ENCODE peak calls at places on chromosomes 7 and 10, in ten cellular contexts. W, T, H, P, N, B, E, G, F and S are unnamed samples.

GRCh38 chr7:94509264-94509878 is at the start of gene CASD1:
- DNase-seq in H (peak), F (peak), N (peak), P (peak), B (no peak), G (no peak), W (peak), T (peak), E (no peak), S (peak)

GRCh38 chr7:51255536-51256243 is 60.9 kb downstream of the COBL start:
- DNase-seq in G (no peak), W (no peak), H (no peak), N (no peak), P (no peak), B (no peak), F (no peak), T (no peak), E (no peak), S (no peak)

GRCh38 chr7:127391591-127392181 is 822 bp downstream of the ZNF800 start:
- DNase-seq in B (no peak), N (peak), E (no peak), P (peak), F (no peak), T (peak), W (no peak), G (no peak), H (peak), S (no peak)

GRCh38 chr7:138023618-138024333 is 21.9 kb upstream of the CREB3L2 start:
- DNase-seq in B (no peak), F (no peak), G (no peak), H (no peak), E (no peak), N (no peak), W (no peak), T (peak), P (no peak), S (no peak)

GRCh38 chr7:22586101-22586805 is 86.3 kb upstream of the STEAP1B start:
- DNase-seq in W (no peak), G (no peak), B (no peak), F (no peak), N (no peak), H (no peak), T (no peak), P (no peak), E (no peak), S (no peak)

GRCh38 chr10:130461631-130462030 is 325.4 kb downstream of the GLRX3 start:
- DNase-seq in E (no peak), T (no peak), H (no peak), F (peak), P (no peak), B (no peak), G (no peak), N (no peak), W (no peak), S (no peak)

GRCh38 chr10:13054844-13055243 is 45.1 kb upstream of the OPTN start:
- DNase-seq in N (no peak), T (no peak), P (no peak), W (peak), F (no peak), B (no peak), G (no peak), E (no peak), H (no peak), S (no peak)

GRCh38 chr7:11458736-11459483 is 373.1 kb downstream of the THSD7A start:
- DNase-seq in G (peak), N (no peak), H (no peak), P (no peak), B (peak), T (no peak), F (no peak), W (no peak), E (no peak), S (no peak)

GRCh38 chr10:88565072-88565471 is 18.0 kb downstream of the RNLS start:
- DNase-seq in G (no peak), F (no peak), W (no peak), H (no peak), T (peak), P (no peak), N (no peak), E (no peak), B (no peak), S (no peak)

GRCh38 chr10:1369665-1370064 is 313.5 kb downstream of the WDR37 start:
- DNase-seq in W (no peak), F (peak), H (no peak), E (no peak), G (no peak), T (no peak), N (no peak), P (no peak), B (no peak), S (no peak)

GRCh38 chr10:74145133-74145532 is 5.5 kb downstream of the AP3M1 start:
- DNase-seq in F (no peak), T (no peak), P (no peak), E (no peak), H (no peak), N (peak), B (peak), W (no peak), G (peak), S (no peak)

GRCh38 chr10:75253281-75254220 is 17.8 kb upstream of the COMTD1 start:
- DNase-seq in T (no peak), B (no peak), G (no peak), P (no peak), N (no peak), W (no peak), F (no peak), E (no peak), H (no peak), S (no peak)

GRCh38 chr7:102431617-102432298 is 1.6 kb upstream of the ORAI2 start:
- DNase-seq in P (no peak), H (peak), F (no peak), B (no peak), W (no peak), E (no peak), T (peak), N (peak), G (no peak), S (no peak)

GRCh38 chr7:64314493-64315020 is 796 bp downstream of the ZNF736 start:
- DNase-seq in F (no peak), B (no peak), P (no peak), W (no peak), H (no peak), G (no peak), T (no peak), N (no peak), E (no peak), S (no peak)

GRCh38 chr7:86815556-86815955 is 171.8 kb downstream of the GRM3 start:
- DNase-seq in H (no peak), N (no peak), F (no peak), G (no peak), E (no peak), B (no peak), T (no peak), P (no peak), W (no peak), S (no peak)

GRCh38 chr10:129831150-129831549 is 132.9 kb downstream of the EBF3 start:
- DNase-seq in P (no peak), G (no peak), H (no peak), E (no peak), F (no peak), N (no peak), B (no peak), T (no peak), W (no peak), S (no peak)

GRCh38 chr10:132648871-132649528 is 111.4 kb downstream of the INPP5A start:
- DNase-seq in P (peak), F (no peak), H (no peak), B (no peak), T (no peak), E (no peak), G (no peak), N (no peak), W (no peak), S (no peak)

GRCh38 chr7:73341877-73342276 is 13.9 kb downstream of the FKBP6 start:
- DNase-seq in B (peak), H (no peak), F (no peak), T (no peak), W (no peak), P (no peak), N (no peak), G (no peak), E (no peak), S (no peak)

GRCh38 chr7:585229-585711 is 65.6 kb upstream of the PDGFA start:
- DNase-seq in H (no peak), N (no peak), E (no peak), W (no peak), P (no peak), T (no peak), F (no peak), B (no peak), G (no peak), S (no peak)

GRCh38 chr7:81484266-81484665 is 285.6 kb downstream of the HGF start:
- DNase-seq in F (peak), H (no peak), E (no peak), P (peak), B (peak), T (no peak), N (no peak), W (peak), G (peak), S (no peak)

GRCh38 chr7:3551536-3551935 is 250.5 kb downstream of the SDK1 start:
- DNase-seq in H (no peak), T (no peak), W (no peak), B (no peak), N (no peak), G (no peak), P (no peak), E (no peak), F (no peak), S (no peak)

GRCh38 chr7:73451780-73452398 is 18.3 kb downstream of the FZD9 start:
- DNase-seq in P (no peak), T (peak), W (no peak), E (no peak), H (no peak), G (peak), B (no peak), F (no peak), N (no peak), S (no peak)

GRCh38 chr7:116249969-116250553 is 39.7 kb downstream of the TES start:
- DNase-seq in G (no peak), B (no peak), F (no peak), H (no peak), W (no peak), E (no peak), P (peak), T (no peak), N (no peak), S (no peak)

GRCh38 chr10:75542902-75543301 is 111.5 kb downstream of the LRMDA start:
- DNase-seq in B (no peak), G (peak), N (no peak), W (peak), E (peak), P (no peak), T (no peak), H (no peak), F (no peak), S (no peak)

GRCh38 chr7:4791101-4791737 is 15.8 kb downstream of the AP5Z1 start:
- DNase-seq in H (no peak), F (no peak), G (no peak), P (no peak), T (no peak), E (no peak), W (no peak), B (no peak), N (no peak), S (no peak)

GRCh38 chr7:66118603-66119002 is 4.0 kb downstream of the CRCP start:
- DNase-seq in G (no peak), P (no peak), F (no peak), W (no peak), H (no peak), N (no peak), E (no peak), B (no peak), T (no peak), S (no peak)

GRCh38 chr10:79142522-79143309 is 74.0 kb downstream of the ZMIZ1 start:
- DNase-seq in G (no peak), E (no peak), N (no peak), F (no peak), H (no peak), B (no peak), T (no peak), W (no peak), P (no peak), S (no peak)

GRCh38 chr7:90298145-90299038 is 22.7 kb downstream of the FAM237B start:
- DNase-seq in N (no peak), F (no peak), H (no peak), P (no peak), W (no peak), T (peak), G (peak), B (no peak), E (no peak), S (no peak)
- TF ChIP-seq CTCF in N (no peak), F (peak), H (peak), P (no peak), W (peak), T (peak), G (peak), B (peak), E (peak), S (peak)

GRCh38 chr7:133670250-133670649 is 417.4 kb downstream of the EXOC4 start:
- DNase-seq in W (no peak), P (no peak), B (no peak), G (no peak), H (no peak), N (no peak), F (no peak), T (no peak), E (no peak), S (no peak)
- TF ChIP-seq CTCF in W (no peak), P (no peak), B (no peak), G (no peak), H (no peak), N (no peak), F (no peak), T (no peak), E (no peak), S (no peak)

DNA sequence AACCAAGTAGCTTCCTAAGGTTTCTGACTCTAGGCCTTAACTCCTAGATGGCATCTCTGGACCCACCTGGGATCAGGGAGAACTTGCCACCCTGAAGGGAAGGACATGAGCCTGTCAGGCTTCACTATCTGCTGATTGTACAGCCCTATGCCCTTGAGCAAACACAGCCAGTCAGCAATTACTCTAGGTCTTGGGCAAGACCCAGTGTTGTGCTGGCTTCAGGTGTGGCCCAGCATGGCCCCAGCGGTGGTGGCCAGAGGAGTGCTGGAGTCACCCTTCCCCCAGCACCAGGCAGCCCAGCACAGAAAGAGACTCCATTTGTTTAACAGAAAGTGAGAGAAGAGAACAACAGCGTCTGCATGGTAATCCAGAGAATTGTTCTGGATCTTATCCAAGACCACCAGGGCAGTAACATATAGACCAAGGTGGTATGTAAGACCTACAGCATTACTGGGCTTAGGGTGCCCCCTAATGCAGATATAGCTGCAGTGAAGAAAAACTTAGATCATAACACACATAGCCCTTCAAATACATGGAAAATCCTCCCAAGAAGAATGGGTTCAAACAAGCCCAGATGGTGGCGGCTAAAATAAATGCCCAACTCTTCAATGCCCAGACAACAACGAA is 207.7 kb downstream of the MAGI2 start:
- DNase-seq in N (no peak), G (no peak), B (no peak), T (no peak), P (no peak), E (no peak), W (no peak), H (no peak), F (no peak), S (no peak)
- TF ChIP-seq CTCF in N (no peak), G (no peak), B (no peak), T (no peak), P (no peak), E (no peak), W (no peak), H (no peak), F (no peak), S (no peak)

DNA sequence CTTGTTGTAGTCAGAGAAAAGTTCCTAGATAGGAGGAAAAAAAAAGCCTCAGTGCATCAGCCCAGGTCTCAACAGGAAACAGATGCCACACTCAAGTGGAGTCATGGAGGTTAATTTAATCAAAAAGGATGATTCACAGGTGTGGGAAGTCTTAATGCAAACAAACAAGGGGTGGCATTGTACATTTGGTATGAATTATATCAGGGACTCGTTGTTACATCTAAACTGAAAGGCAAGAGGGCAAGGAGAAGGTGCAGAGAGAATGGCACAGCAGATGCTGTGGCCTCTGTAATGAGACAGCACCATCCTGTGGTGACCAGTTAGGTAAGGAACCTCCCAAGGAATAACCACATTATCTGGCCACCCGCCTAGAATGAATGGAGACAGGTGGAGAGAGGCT is 133.7 kb downstream of the PTPRZ1 start:
- DNase-seq in T (no peak), F (no peak), B (no peak), P (no peak), N (no peak), G (no peak), H (no peak), W (no peak), E (no peak), S (no peak)
- TF ChIP-seq CTCF in T (no peak), F (no peak), B (no peak), P (no peak), N (no peak), G (no peak), H (no peak), W (no peak), E (no peak), S (no peak)

GRCh38 chr7:134702366-134703240 is 56.0 kb downstream of the BPGM start:
- DNase-seq in G (no peak), N (no peak), H (no peak), P (no peak), B (no peak), W (no peak), E (no peak), T (no peak), F (no peak), S (no peak)

GRCh38 chr7:134699871-134700270 is 53.2 kb downstream of the BPGM start:
- DNase-seq in P (no peak), N (no peak), B (no peak), W (no peak), E (no peak), T (no peak), F (no peak), G (no peak), H (no peak), S (no peak)

GRCh38 chr7:134703241-134703594 is 56.6 kb downstream of the BPGM start:
- DNase-seq in W (no peak), H (no peak), T (no peak), G (no peak), P (no peak), E (no peak), B (no peak), N (no peak), F (no peak), S (no peak)

GRCh38 chr7:134699021-134699818 is 52.6 kb downstream of the BPGM start:
- DNase-seq in T (no peak), P (no peak), W (no peak), H (no peak), B (no peak), E (no peak), G (no peak), N (no peak), F (no peak), S (no peak)

GRCh38 chr7:134701272-134701671 is 54.6 kb downstream of the BPGM start:
- DNase-seq in E (no peak), N (no peak), H (no peak), W (no peak), T (peak), F (no peak), B (no peak), G (no peak), P (no peak), S (no peak)
- TF ChIP-seq CTCF in E (no peak), N (no peak), H (peak), W (no peak), T (peak), F (peak), B (no peak), G (peak), P (peak), S (peak)

DNA sequence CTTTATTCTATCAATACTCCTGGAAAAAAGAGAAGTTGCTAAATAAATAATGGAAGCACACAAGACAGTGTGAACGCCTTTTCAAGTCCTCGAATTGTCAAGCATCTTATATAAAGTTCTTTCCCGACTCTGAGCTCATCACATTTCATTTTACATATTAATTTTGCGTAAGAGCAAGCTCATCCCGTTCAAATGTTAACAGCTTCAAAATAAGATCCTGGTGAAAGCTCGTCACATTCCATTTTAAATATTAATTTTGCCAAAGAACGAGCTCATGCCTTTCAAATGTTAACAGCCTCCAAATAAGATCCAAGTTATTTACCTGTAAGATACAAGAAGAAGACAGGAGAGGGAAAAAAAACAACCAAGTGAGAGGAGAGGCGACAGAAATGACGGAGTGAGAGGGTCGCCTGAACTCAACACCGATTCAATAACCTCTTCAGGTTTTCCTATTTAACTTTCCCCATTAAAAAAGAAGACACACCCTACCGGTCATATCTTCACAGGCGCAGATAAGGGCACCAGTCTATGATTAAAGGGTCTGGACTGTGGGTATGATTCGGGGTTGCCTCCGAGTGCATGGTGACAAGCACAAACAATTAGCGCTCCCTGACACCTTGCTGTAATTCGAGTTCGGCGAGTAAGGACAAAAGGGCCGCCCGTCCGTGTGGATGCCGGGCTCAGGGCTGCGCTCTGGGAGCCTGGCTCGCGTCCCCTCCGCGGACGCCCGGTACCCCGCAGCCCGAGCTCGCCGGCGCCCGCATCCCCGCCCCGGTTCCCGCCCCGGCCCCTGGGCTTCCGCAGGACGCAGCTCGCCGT is 111.7 kb upstream of the RHEB start:
- DNase-seq in W (peak), B (no peak), T (no peak), H (no peak), G (no peak), P (peak), E (no peak), F (no peak), N (peak), S (no peak)
- TF ChIP-seq CTCF in W (no peak), B (no peak), T (no peak), H (no peak), G (peak), P (no peak), E (peak), F (peak), N (no peak), S (no peak)

GRCh38 chr10:23358357-23358756 is 13.8 kb upstream of the C10orf67 start:
- DNase-seq in B (no peak), N (no peak), H (no peak), W (no peak), G (no peak), E (no peak), F (no peak), T (no peak), P (peak), S (no peak)
- TF ChIP-seq CTCF in B (peak), N (no peak), H (no peak), W (no peak), G (peak), E (no peak), F (peak), T (no peak), P (no peak), S (no peak)

GRCh38 chr7:42185726-42186125 is 51.3 kb downstream of the GLI3 start:
- DNase-seq in E (no peak), P (no peak), W (no peak), F (no peak), H (no peak), B (no peak), T (no peak), G (no peak), N (no peak), S (no peak)

GRCh38 chr7:42181566-42181965 is 55.4 kb downstream of the GLI3 start:
- DNase-seq in G (no peak), W (no peak), H (no peak), T (no peak), P (no peak), F (no peak), B (no peak), N (no peak), E (no peak), S (no peak)

GRCh38 chr7:42183547-42183946 is 53.5 kb downstream of the GLI3 start:
- DNase-seq in G (no peak), T (no peak), P (no peak), H (no peak), F (no peak), W (no peak), E (no peak), N (no peak), B (no peak), S (no peak)

GRCh38 chr7:42189535-42189934 is 47.5 kb downstream of the GLI3 start:
- DNase-seq in N (no peak), P (no peak), G (no peak), W (no peak), T (no peak), B (no peak), E (no peak), F (no peak), H (no peak), S (no peak)

DNA sequence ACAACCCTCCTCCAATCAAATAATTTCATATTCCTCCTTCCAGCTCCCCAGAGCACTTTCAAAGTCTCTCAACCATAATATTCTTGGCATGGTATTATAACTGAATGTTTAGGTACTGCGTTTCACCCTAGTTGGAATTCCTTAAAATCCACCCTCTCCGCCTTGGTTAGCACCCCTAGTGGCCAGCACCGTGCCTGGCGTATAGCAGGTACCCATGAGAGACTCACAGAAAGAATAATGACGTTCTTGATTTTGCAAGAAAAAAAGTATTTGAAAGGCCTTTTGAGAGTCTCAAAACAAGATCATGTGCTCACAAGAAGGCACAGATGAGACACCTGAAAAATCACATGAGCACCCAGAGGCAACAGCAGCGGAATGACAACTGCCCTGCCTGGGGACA is 50.8 kb downstream of the GLI3 start:
- DNase-seq in B (no peak), G (no peak), N (no peak), H (no peak), P (peak), T (no peak), F (no peak), W (no peak), E (no peak), S (no peak)
- TF ChIP-seq CTCF in B (peak), G (peak), N (no peak), H (no peak), P (peak), T (peak), F (peak), W (no peak), E (peak), S (peak)